ENCODE peak calls at places on chromosome 20, in five cellular contexts. E, P, G, V and A are unnamed samples.
A peak's percentile ranks its signal among the peaks of the same experiment; 100 is the strongest.

GRCh38 chr20:63939061-63939935 is 16.9 kb downstream of the UCKL1 start:
- DNase-seq in V (no peak), E (no peak), G (peak; percentile 83), P (no peak), A (no peak)

GRCh38 chr20:56630086-56630493 is 984 bp downstream of the TFAP2C start:
- DNase-seq in V (no peak), E (no peak), G (peak; percentile 91), P (no peak), A (no peak)

GRCh38 chr20:1434571-1435336 is 31.9 kb downstream of the NSFL1C start:
- DNase-seq in V (no peak), G (no peak), P (peak; percentile 90), E (peak; percentile 95), A (no peak)

GRCh38 chr20:57959589-57959988 is 249.8 kb upstream of the PMEPA1 start:
- DNase-seq in V (no peak), E (no peak), P (no peak), G (no peak), A (no peak)

GRCh38 chr20:53678990-53679596 is 85.5 kb upstream of the ZNF217 start:
- DNase-seq in P (no peak), G (no peak), E (peak; percentile 72), V (no peak), A (no peak)

GRCh38 chr20:63132715-63133471 is 83.0 kb downstream of the YTHDF1 start:
- DNase-seq in V (no peak), E (no peak), P (no peak), G (peak; percentile 50), A (no peak)

GRCh38 chr20:12053348-12053747 is 135.7 kb downstream of the BTBD3 start:
- DNase-seq in V (no peak), E (peak; percentile 14), G (no peak), P (no peak), A (no peak)

GRCh38 chr20:4130404-4131189 is 115.2 kb upstream of the RNF24 start:
- DNase-seq in V (no peak), P (peak; percentile 62), G (no peak), E (peak; percentile 50), A (no peak)

GRCh38 chr20:10414982-10415650 is 18.9 kb downstream of the MKKS start:
- DNase-seq in G (no peak), E (no peak), P (no peak), V (no peak), A (no peak)

GRCh38 chr20:46715292-46715756 is 5.9 kb downstream of the SLC2A10 start:
- DNase-seq in E (peak; percentile 78), P (no peak), G (no peak), V (no peak), A (no peak)

GRCh38 chr20:45290677-45291355 is 15.8 kb upstream of the RBPJL start:
- DNase-seq in G (no peak), E (peak; percentile 71), P (peak; percentile 79), V (peak; percentile 60), A (peak; percentile 62)

GRCh38 chr20:58715709-58716475 is 23.3 kb downstream of the NPEPL1 start:
- DNase-seq in V (no peak), G (no peak), E (no peak), P (peak; percentile 9), A (no peak)

GRCh38 chr20:50277460-50278376 is 87.1 kb downstream of the CEBPB start:
- DNase-seq in V (no peak), P (no peak), E (no peak), G (no peak), A (no peak)

GRCh38 chr20:61954276-61955021 is 111.2 kb downstream of the TAF4 start:
- DNase-seq in G (no peak), V (no peak), P (no peak), E (no peak), A (no peak)